ENCODE peak calls at places on chromosomes 3 and 15, in six cellular contexts. One of them, this sample, is unnamed.

GRCh38 chr3:36705015-36705414 is 59.3 kb downstream of the DCLK3 start:
- DNase-seq in CD14-positive monocyte: no peak
- DNase-seq in CD8-positive, alpha-beta T cell: no peak
- DNase-seq in tibial artery: no peak
- DNase-seq in BJ: no peak
- DNase-seq in left ventricle myocardium inferior: no peak
- DNase-seq in this sample: no peak

GRCh38 chr15:77497108-77497737 is 76.5 kb downstream of the HMG20A start:
- DNase-seq in left ventricle myocardium inferior: peak; percentile 85
- DNase-seq in CD14-positive monocyte: no peak
- DNase-seq in tibial artery: no peak
- DNase-seq in CD8-positive, alpha-beta T cell: no peak
- DNase-seq in BJ: no peak
- DNase-seq in this sample: no peak

GRCh38 chr15:34355241-34355640 is 11.8 kb downstream of the LPCAT4 start:
- DNase-seq in CD8-positive, alpha-beta T cell: no peak
- DNase-seq in left ventricle myocardium inferior: no peak
- DNase-seq in tibial artery: no peak
- DNase-seq in BJ: no peak
- DNase-seq in CD14-positive monocyte: no peak
- DNase-seq in this sample: no peak

GRCh38 chr3:100796556-100796955 is 87.3 kb downstream of the TFG start:
- DNase-seq in BJ: no peak
- DNase-seq in CD14-positive monocyte: no peak
- DNase-seq in left ventricle myocardium inferior: no peak
- DNase-seq in CD8-positive, alpha-beta T cell: no peak
- DNase-seq in tibial artery: no peak
- DNase-seq in this sample: no peak

GRCh38 chr3:61908344-61908743 is 347.0 kb downstream of the PTPRG start:
- DNase-seq in CD8-positive, alpha-beta T cell: no peak
- DNase-seq in BJ: peak; percentile 24
- DNase-seq in CD14-positive monocyte: no peak
- DNase-seq in tibial artery: no peak
- DNase-seq in left ventricle myocardium inferior: no peak
- DNase-seq in this sample: no peak

GRCh38 chr3:80190051-80190450 is 422.3 kb upstream of the ROBO1 start:
- DNase-seq in BJ: peak; percentile 28
- DNase-seq in CD14-positive monocyte: no peak
- DNase-seq in tibial artery: no peak
- DNase-seq in left ventricle myocardium inferior: no peak
- DNase-seq in CD8-positive, alpha-beta T cell: no peak
- DNase-seq in this sample: peak; percentile 5

GRCh38 chr3:172701758-172702157 is 9.1 kb downstream of the NCEH1 start:
- DNase-seq in CD14-positive monocyte: no peak
- DNase-seq in left ventricle myocardium inferior: no peak
- DNase-seq in tibial artery: no peak
- DNase-seq in BJ: no peak
- DNase-seq in CD8-positive, alpha-beta T cell: no peak
- DNase-seq in this sample: no peak

GRCh38 chr3:45224824-45225464 is 1.1 kb downstream of the TMEM158 start:
- DNase-seq in left ventricle myocardium inferior: peak; percentile 69
- DNase-seq in CD8-positive, alpha-beta T cell: peak; percentile 9
- DNase-seq in tibial artery: peak; percentile 63
- DNase-seq in CD14-positive monocyte: peak; percentile 66
- DNase-seq in BJ: no peak
- DNase-seq in this sample: no peak

GRCh38 chr15:85649372-85649771 is 145.4 kb downstream of the KLHL25 start:
- DNase-seq in tibial artery: no peak
- DNase-seq in CD14-positive monocyte: peak; percentile 70
- DNase-seq in left ventricle myocardium inferior: no peak
- DNase-seq in BJ: peak; percentile 45
- DNase-seq in CD8-positive, alpha-beta T cell: no peak
- DNase-seq in this sample: peak; percentile 62

GRCh38 chr3:158313344-158313927 is 203.5 kb downstream of the RSRC1 start:
- DNase-seq in CD8-positive, alpha-beta T cell: no peak
- DNase-seq in CD14-positive monocyte: no peak
- DNase-seq in BJ: no peak
- DNase-seq in left ventricle myocardium inferior: no peak
- DNase-seq in tibial artery: no peak
- DNase-seq in this sample: no peak
- TF ChIP-seq CTCF in CD8-positive, alpha-beta T cell: no peak
- TF ChIP-seq CTCF in CD14-positive monocyte: peak; percentile 58
- TF ChIP-seq CTCF in BJ: peak; percentile 26
- TF ChIP-seq CTCF in left ventricle myocardium inferior: peak; percentile 30
- TF ChIP-seq CTCF in tibial artery: no peak
- TF ChIP-seq CTCF in this sample: peak; percentile 35

GRCh38 chr3:50466177-50466576 is 37.3 kb downstream of the CACNA2D2 start:
- DNase-seq in tibial artery: no peak
- DNase-seq in left ventricle myocardium inferior: no peak
- DNase-seq in BJ: no peak
- DNase-seq in CD8-positive, alpha-beta T cell: no peak
- DNase-seq in CD14-positive monocyte: no peak
- DNase-seq in this sample: no peak
- TF ChIP-seq CTCF in tibial artery: no peak
- TF ChIP-seq CTCF in left ventricle myocardium inferior: no peak
- TF ChIP-seq CTCF in BJ: no peak
- TF ChIP-seq CTCF in CD8-positive, alpha-beta T cell: no peak
- TF ChIP-seq CTCF in CD14-positive monocyte: no peak
- TF ChIP-seq CTCF in this sample: no peak

GRCh38 chr3:109081746-109082510 is 36.0 kb downstream of the MORC1 start:
- DNase-seq in BJ: no peak
- DNase-seq in CD8-positive, alpha-beta T cell: no peak
- DNase-seq in left ventricle myocardium inferior: no peak
- DNase-seq in tibial artery: no peak
- DNase-seq in CD14-positive monocyte: no peak
- DNase-seq in this sample: peak; percentile 2
- TF ChIP-seq CTCF in BJ: peak; percentile 75
- TF ChIP-seq CTCF in CD8-positive, alpha-beta T cell: peak; percentile 39
- TF ChIP-seq CTCF in left ventricle myocardium inferior: peak; percentile 67
- TF ChIP-seq CTCF in tibial artery: no peak
- TF ChIP-seq CTCF in CD14-positive monocyte: peak; percentile 91
- TF ChIP-seq CTCF in this sample: peak; percentile 68

GRCh38 chr3:111012388-111013248 is 59.0 kb upstream of the NECTIN3 start:
- DNase-seq in tibial artery: no peak
- DNase-seq in BJ: no peak
- DNase-seq in CD8-positive, alpha-beta T cell: no peak
- DNase-seq in left ventricle myocardium inferior: no peak
- DNase-seq in CD14-positive monocyte: no peak
- DNase-seq in this sample: no peak
- TF ChIP-seq CTCF in tibial artery: no peak
- TF ChIP-seq CTCF in BJ: no peak
- TF ChIP-seq CTCF in CD8-positive, alpha-beta T cell: no peak
- TF ChIP-seq CTCF in left ventricle myocardium inferior: peak; percentile 31
- TF ChIP-seq CTCF in CD14-positive monocyte: no peak
- TF ChIP-seq CTCF in this sample: peak; percentile 27